ENCODE peak calls at places on chromosomes 3 and 15, in nine cellular contexts. B, Y, V, M, W, T, U, F and D are unnamed samples.

GRCh38 chr3:56125358-56126005 is 342.8 kb downstream of the ERC2 start:
- DNase-seq in B (peak), Y (peak), V (peak), M (no peak), W (peak), T (no peak), U (no peak), F (no peak), D (no peak)

GRCh38 chr3:11718582-11719405 is 75.1 kb upstream of the VGLL4 start:
- DNase-seq in B (no peak), Y (peak), V (peak), M (peak), W (no peak), T (peak), U (peak), F (peak), D (no peak)

GRCh38 chr3:177284383-177284881 is 87.2 kb upstream of the TBL1XR1 start:
- DNase-seq in B (no peak), Y (no peak), V (no peak), M (no peak), W (no peak), T (no peak), U (peak), F (no peak), D (peak)

GRCh38 chr3:16441306-16441898 is 72.1 kb downstream of the RFTN1 start:
- DNase-seq in B (no peak), Y (no peak), V (no peak), M (no peak), W (no peak), T (no peak), U (no peak), F (no peak), D (no peak)

GRCh38 chr3:197216169-197216860 is 82.1 kb downstream of the DLG1 start:
- DNase-seq in B (no peak), Y (peak), V (peak), M (no peak), W (peak), T (no peak), U (no peak), F (no peak), D (no peak)

GRCh38 chr3:65033577-65033976 is 345.8 kb upstream of the ADAMTS9 start:
- DNase-seq in B (no peak), Y (no peak), V (no peak), M (no peak), W (no peak), T (no peak), U (no peak), F (no peak), D (no peak)

GRCh38 chr3:86793786-86794185 is 197.2 kb downstream of the VGLL3 start:
- DNase-seq in B (peak), Y (no peak), V (peak), M (no peak), W (peak), T (no peak), U (no peak), F (no peak), D (no peak)

GRCh38 chr3:187750041-187750512 is 4.8 kb upstream of the BCL6 start:
- DNase-seq in B (no peak), Y (peak), V (no peak), M (peak), W (no peak), T (no peak), U (no peak), F (no peak), D (no peak)

GRCh38 chr3:110773413-110773954 is 298.1 kb upstream of the NECTIN3 start:
- DNase-seq in B (peak), Y (no peak), V (peak), M (no peak), W (peak), T (no peak), U (no peak), F (no peak), D (no peak)

GRCh38 chr3:40572588-40572987 is 47.8 kb downstream of the ZNF621 start:
- DNase-seq in B (no peak), Y (no peak), V (no peak), M (no peak), W (no peak), T (no peak), U (no peak), F (no peak), D (no peak)

GRCh38 chr3:60917136-60917535 is 334.1 kb downstream of the FHIT start:
- DNase-seq in B (no peak), Y (no peak), V (no peak), M (no peak), W (no peak), T (no peak), U (peak), F (no peak), D (no peak)

GRCh38 chr15:75151214-75152128 is 50.2 kb upstream of the C15orf39 start:
- DNase-seq in B (no peak), Y (no peak), V (no peak), M (no peak), W (no peak), T (no peak), U (no peak), F (no peak), D (no peak)

GRCh38 chr15:78067328-78068241 is 9.9 kb downstream of the TBC1D2B start:
- DNase-seq in B (no peak), Y (peak), V (peak), M (no peak), W (no peak), T (no peak), U (no peak), F (no peak), D (no peak)

GRCh38 chr3:48435774-48436476 is 4.0 kb downstream of the CCDC51 start:
- DNase-seq in B (peak), Y (peak), V (peak), M (peak), W (no peak), T (no peak), U (peak), F (peak), D (peak)

GRCh38 chr3:170961616-170962400 is 53.4 kb upstream of the EIF5A2 start:
- DNase-seq in B (peak), Y (peak), V (peak), M (no peak), W (no peak), T (no peak), U (no peak), F (no peak), D (no peak)

GRCh38 chr3:71358243-71358642 is 225.3 kb downstream of the FOXP1 start:
- DNase-seq in B (no peak), Y (no peak), V (no peak), M (no peak), W (no peak), T (no peak), U (no peak), F (no peak), D (no peak)

GRCh38 chr3:14143826-14144225 is 19.0 kb downstream of the TMEM43 start:
- DNase-seq in B (peak), Y (peak), V (peak), M (no peak), W (peak), T (peak), U (no peak), F (no peak), D (no peak)

GRCh38 chr3:72010044-72010443 is 225.1 kb upstream of the PROK2 start:
- DNase-seq in B (no peak), Y (no peak), V (no peak), M (no peak), W (no peak), T (no peak), U (no peak), F (no peak), D (no peak)

GRCh38 chr15:41691471-41691870 is 31.3 kb downstream of the MGA start:
- DNase-seq in B (no peak), Y (peak), V (no peak), M (no peak), W (no peak), T (no peak), U (no peak), F (no peak), D (no peak)

GRCh38 chr3:23762214-23763039 is 43.3 kb upstream of the UBE2E1 start:
- DNase-seq in B (no peak), Y (no peak), V (no peak), M (no peak), W (no peak), T (no peak), U (no peak), F (peak), D (no peak)

GRCh38 chr3:123299581-123299980 is 97.8 kb downstream of the SEC22A start:
- DNase-seq in B (no peak), Y (no peak), V (no peak), M (no peak), W (no peak), T (no peak), U (no peak), F (no peak), D (no peak)

GRCh38 chr15:100873029-100873677 is 6.5 kb upstream of the ALDH1A3 start:
- DNase-seq in B (peak), Y (peak), V (peak), M (peak), W (peak), T (no peak), U (peak), F (peak), D (no peak)

GRCh38 chr3:44805960-44806359 is 44.4 kb downstream of the KIF15 start:
- DNase-seq in B (no peak), Y (no peak), V (no peak), M (no peak), W (no peak), T (no peak), U (no peak), F (no peak), D (no peak)

GRCh38 chr3:13655074-13655913 is 106.4 kb downstream of the FBLN2 start:
- DNase-seq in B (no peak), Y (peak), V (no peak), M (peak), W (no peak), T (no peak), U (peak), F (peak), D (peak)

GRCh38 chr15:84747423-84748273 is 744 bp upstream of the ZNF592 start:
- DNase-seq in B (no peak), Y (peak), V (peak), M (peak), W (no peak), T (peak), U (peak), F (no peak), D (peak)

GRCh38 chr3:135325726-135326245 is 530.7 kb downstream of the EPHB1 start:
- DNase-seq in B (no peak), Y (no peak), V (no peak), M (no peak), W (no peak), T (no peak), U (no peak), F (no peak), D (no peak)
- TF ChIP-seq CTCF in B (no peak), Y (no peak), V (no peak), M (no peak), W (no peak), T (no peak), U (no peak), F (no peak), D (no peak)

GRCh38 chr15:60076055-60076454 is 71.9 kb downstream of the FOXB1 start:
- DNase-seq in B (no peak), Y (no peak), V (no peak), M (no peak), W (no peak), T (no peak), U (no peak), F (no peak), D (no peak)
- TF ChIP-seq CTCF in B (no peak), Y (no peak), V (no peak), M (no peak), W (no peak), T (no peak), U (no peak), F (no peak), D (no peak)

GRCh38 chr3:126984391-126985142 is 1.7 kb downstream of the PLXNA1 start:
- DNase-seq in B (no peak), Y (no peak), V (no peak), M (no peak), W (no peak), T (no peak), U (no peak), F (no peak), D (no peak)

GRCh38 chr3:126987129-126987528 is 4.2 kb downstream of the PLXNA1 start:
- DNase-seq in B (no peak), Y (no peak), V (no peak), M (no peak), W (no peak), T (no peak), U (no peak), F (no peak), D (no peak)

GRCh38 chr3:126986001-126986400 is 3.1 kb downstream of the PLXNA1 start:
- DNase-seq in B (no peak), Y (no peak), V (no peak), M (no peak), W (no peak), T (no peak), U (no peak), F (no peak), D (no peak)

GRCh38 chr3:126983653-126984390 is 907 bp downstream of the PLXNA1 start:
- DNase-seq in B (no peak), Y (no peak), V (no peak), M (peak), W (no peak), T (no peak), U (no peak), F (no peak), D (no peak)

GRCh38 chr3:126985143-126985985 is 2.4 kb downstream of the PLXNA1 start:
- DNase-seq in B (no peak), Y (no peak), V (no peak), M (no peak), W (no peak), T (no peak), U (no peak), F (no peak), D (no peak)
- TF ChIP-seq CTCF in B (peak), Y (no peak), V (no peak), M (no peak), W (peak), T (no peak), U (no peak), F (no peak), D (peak)

GRCh38 chr3:141793476-141794260 is 30.5 kb downstream of the GRK7 start:
- DNase-seq in B (no peak), Y (no peak), V (no peak), M (no peak), W (no peak), T (no peak), U (no peak), F (no peak), D (no peak)
- TF ChIP-seq CTCF in B (no peak), Y (no peak), V (no peak), M (no peak), W (no peak), T (no peak), U (no peak), F (no peak), D (no peak)

GRCh38 chr15:72285927-72286516 is 13.7 kb upstream of the PARP6 start:
- DNase-seq in B (no peak), Y (peak), V (no peak), M (no peak), W (no peak), T (no peak), U (peak), F (peak), D (no peak)
- TF ChIP-seq CTCF in B (peak), Y (peak), V (peak), M (no peak), W (peak), T (no peak), U (peak), F (peak), D (peak)